ENCODE peak calls at places on chromosomes 6 and 20, in eight cellular contexts. R is Peyer's patch, U is upper lobe of right lung, S is psoas muscle, V is heart right ventricle, Q is coronary artery, O is stomach, H is upper lobe of left lung. J is an unnamed sample.

GRCh38 chr6:38612386-38612965 is 27.3 kb downstream of the BTBD9 start:
- DNase-seq in R (no peak), U (no peak), S (no peak), V (no peak), Q (no peak), O (no peak), H (no peak), J (no peak)

GRCh38 chr6:43714311-43715055 is 26.9 kb upstream of the MRPS18A start:
- DNase-seq in R (no peak), U (no peak), S (peak), V (no peak), Q (no peak), O (no peak), H (no peak), J (no peak)

GRCh38 chr20:16260911-16261310 is 312.3 kb downstream of the KIF16B start:
- DNase-seq in R (no peak), U (no peak), S (no peak), V (no peak), Q (no peak), O (no peak), H (no peak), J (no peak)

GRCh38 chr6:35043381-35043780 is 97.8 kb downstream of the TCP11 start:
- DNase-seq in R (no peak), U (no peak), S (no peak), V (no peak), Q (no peak), O (no peak), H (no peak), J (no peak)

GRCh38 chr6:118902731-118903130 is 8.8 kb downstream of the ASF1A start:
- DNase-seq in R (no peak), U (no peak), S (no peak), V (no peak), Q (no peak), O (no peak), H (no peak), J (no peak)

GRCh38 chr20:8291873-8292272 is 159.8 kb downstream of the PLCB1 start:
- DNase-seq in R (no peak), U (no peak), S (no peak), V (no peak), Q (no peak), O (no peak), H (no peak), J (no peak)

GRCh38 chr20:53070714-53071392 is 98.7 kb downstream of the TSHZ2 start:
- DNase-seq in R (no peak), U (no peak), S (no peak), V (no peak), Q (no peak), O (no peak), H (no peak), J (peak)

GRCh38 chr20:23970049-23970448 is 18.5 kb downstream of the GGTLC1 start:
- DNase-seq in R (no peak), U (no peak), S (no peak), V (no peak), Q (no peak), O (no peak), H (no peak), J (no peak)

GRCh38 chr6:28920281-28920680 is 3.5 kb downstream of the TRIM27 start:
- DNase-seq in R (no peak), U (no peak), S (no peak), V (no peak), Q (no peak), O (no peak), H (no peak), J (no peak)

GRCh38 chr20:1617055-1617454 is 2.8 kb downstream of the SIRPB1 start:
- DNase-seq in R (no peak), U (no peak), S (no peak), V (no peak), Q (no peak), O (no peak), H (no peak), J (no peak)

GRCh38 chr6:79421707-79422484 is 115.3 kb downstream of the LCA5 start:
- DNase-seq in R (no peak), U (no peak), S (no peak), V (peak), Q (no peak), O (no peak), H (no peak), J (peak)

GRCh38 chr6:56890683-56891429 is 64.1 kb upstream of the BEND6 start:
- DNase-seq in R (no peak), U (no peak), S (no peak), V (no peak), Q (no peak), O (no peak), H (no peak), J (no peak)

GRCh38 chr6:87155920-87156600 is 695 bp downstream of the ZNF292 start:
- DNase-seq in R (peak), U (peak), S (peak), V (peak), Q (no peak), O (peak), H (peak), J (no peak)

GRCh38 chr20:48794360-48794759 is 33.4 kb downstream of the PREX1 start:
- DNase-seq in R (no peak), U (peak), S (no peak), V (no peak), Q (no peak), O (no peak), H (peak), J (no peak)

GRCh38 chr20:33490934-33491656 is 1.2 kb downstream of the CBFA2T2 start:
- DNase-seq in R (no peak), U (no peak), S (no peak), V (no peak), Q (no peak), O (no peak), H (no peak), J (no peak)

GRCh38 chr6:154565331-154565730 is 54.8 kb upstream of the CNKSR3 start:
- DNase-seq in R (peak), U (no peak), S (no peak), V (no peak), Q (no peak), O (no peak), H (no peak), J (no peak)

GRCh38 chr20:45306431-45306982 is at the start of gene RBPJL:
- DNase-seq in R (peak), U (no peak), S (no peak), V (no peak), Q (no peak), O (no peak), H (peak), J (no peak)

GRCh38 chr6:77876300-77876699 is 223.5 kb downstream of the MEI4 start:
- DNase-seq in R (no peak), U (no peak), S (no peak), V (no peak), Q (no peak), O (no peak), H (no peak), J (no peak)

GRCh38 chr6:107416179-107416578 is 43.2 kb downstream of the PDSS2 start:
- DNase-seq in R (no peak), U (no peak), S (no peak), V (no peak), Q (no peak), O (no peak), H (no peak), J (no peak)

GRCh38 chr6:166650047-166650446 is 23.0 kb upstream of the RPS6KA2 start:
- DNase-seq in R (no peak), U (no peak), S (no peak), V (no peak), Q (no peak), O (no peak), H (no peak), J (no peak)
- H3K4me3 ChIP-seq in R (no peak), U (no peak), S (no peak), V (no peak), Q (no peak), O (no peak), H (no peak), J (no peak)

DNA sequence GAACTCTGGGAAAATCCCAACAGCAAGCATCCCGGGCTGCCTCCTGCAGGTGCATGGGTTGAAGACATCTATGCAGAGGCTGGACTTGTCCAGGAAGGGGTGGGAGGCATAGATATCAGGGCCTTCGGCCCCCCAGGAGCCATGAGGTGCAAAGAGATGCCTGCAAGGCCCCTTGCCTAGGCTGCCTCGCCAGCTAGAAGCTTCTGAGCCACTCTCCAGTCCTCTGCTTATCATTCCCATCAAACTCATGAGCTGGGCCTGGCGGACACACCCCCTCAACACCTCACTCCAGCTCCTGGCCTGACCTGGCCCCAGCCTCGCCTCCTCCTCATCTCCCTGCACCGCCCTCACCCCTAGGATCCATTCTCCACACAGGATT is 152.4 kb upstream of the PTPN1 start:
- DNase-seq in R (no peak), U (no peak), S (no peak), V (no peak), Q (no peak), O (no peak), H (no peak), J (no peak)
- H3K4me3 ChIP-seq in R (no peak), U (no peak), S (no peak), V (no peak), Q (no peak), O (no peak), H (no peak), J (no peak)

GRCh38 chr20:57074386-57074785 is 192.1 kb downstream of the BMP7 start:
- DNase-seq in R (no peak), U (peak), S (no peak), V (no peak), Q (no peak), O (no peak), H (peak), J (no peak)
- H3K4me3 ChIP-seq in R (no peak), U (no peak), S (no peak), V (no peak), Q (no peak), O (no peak), H (no peak), J (no peak)

GRCh38 chr6:53795702-53796450 is 1.1 kb downstream of the LRRC1 start:
- DNase-seq in R (peak), U (peak), S (peak), V (peak), Q (peak), O (peak), H (peak), J (no peak)

GRCh38 chr6:53795254-53795701 is 473 bp downstream of the LRRC1 start:
- DNase-seq in R (peak), U (no peak), S (no peak), V (no peak), Q (no peak), O (peak), H (no peak), J (no peak)

GRCh38 chr6:53796791-53797190 is 2.0 kb downstream of the LRRC1 start:
- DNase-seq in R (no peak), U (no peak), S (no peak), V (no peak), Q (no peak), O (no peak), H (no peak), J (no peak)

GRCh38 chr6:53796451-53796780 is 1.6 kb downstream of the LRRC1 start:
- DNase-seq in R (no peak), U (no peak), S (no peak), V (no peak), Q (no peak), O (no peak), H (no peak), J (no peak)

GRCh38 chr6:53797304-53797703 is 2.5 kb downstream of the LRRC1 start:
- DNase-seq in R (no peak), U (no peak), S (no peak), V (no peak), Q (no peak), O (no peak), H (no peak), J (no peak)
- H3K4me3 ChIP-seq in R (no peak), U (peak), S (no peak), V (no peak), Q (peak), O (no peak), H (no peak), J (no peak)

GRCh38 chr20:57203986-57204385 is 62.5 kb downstream of the BMP7 start:
- DNase-seq in R (no peak), U (no peak), S (no peak), V (no peak), Q (no peak), O (no peak), H (no peak), J (no peak)

GRCh38 chr20:57200882-57201723 is 65.3 kb downstream of the BMP7 start:
- DNase-seq in R (no peak), U (no peak), S (no peak), V (no peak), Q (no peak), O (no peak), H (no peak), J (no peak)

GRCh38 chr20:57203204-57203603 is 63.2 kb downstream of the BMP7 start:
- DNase-seq in R (no peak), U (no peak), S (no peak), V (no peak), Q (no peak), O (no peak), H (no peak), J (no peak)

GRCh38 chr20:57199656-57200405 is 66.6 kb downstream of the BMP7 start:
- DNase-seq in R (no peak), U (no peak), S (no peak), V (no peak), Q (no peak), O (no peak), H (no peak), J (no peak)

GRCh38 chr20:57202309-57202708 is 64.1 kb downstream of the BMP7 start:
- DNase-seq in R (no peak), U (no peak), S (no peak), V (no peak), Q (no peak), O (no peak), H (no peak), J (no peak)
- H3K4me3 ChIP-seq in R (no peak), U (no peak), S (no peak), V (no peak), Q (no peak), O (no peak), H (no peak), J (no peak)

J was measured in LNCaP clone FGC.